ENCODE peak calls at places on chromosome 3, in eight cellular contexts. D is activated T-helper 9 cell treated with anti-CD3 and anti-CD28 coated beads, Interleukin-2, amount 50 U/mL, for 16 hours; Y is T-helper 1 cell; X is activated CD4-positive, alpha-beta T cell treated with anti-CD3 and anti-CD28 coated beads, Interleukin-2, amount 10 ng/mL, durations not matched to agents 7 days and 5 days; C is Caco-2; E is amygdala; L is nucleus accumbens; M is mucosa of descending colon. H is an unnamed sample.

GRCh38 chr3:27507111-27507510 is 22.9 kb upstream of the SLC4A7 start:
- DNase-seq in D (no peak), Y (no peak), X (no peak), C (no peak), E (no peak), L (no peak), M (no peak), H (no peak)

GRCh38 chr3:124202754-124203153 is 210.8 kb upstream of the ROPN1 start:
- DNase-seq in D (no peak), Y (no peak), X (no peak), C (no peak), E (no peak), L (no peak), M (peak), H (no peak)

GRCh38 chr3:25689226-25689625 is 24.5 kb upstream of the TOP2B start:
- DNase-seq in D (no peak), Y (no peak), X (no peak), C (no peak), E (no peak), L (no peak), M (no peak), H (no peak)

GRCh38 chr3:32241100-32241499 is 2.6 kb downstream of the CMTM8 start:
- DNase-seq in D (no peak), Y (no peak), X (no peak), C (no peak), E (no peak), L (no peak), M (no peak), H (no peak)

GRCh38 chr3:101859882-101860281 is 10.6 kb downstream of the NFKBIZ start:
- DNase-seq in D (no peak), Y (no peak), X (no peak), C (no peak), E (no peak), L (no peak), M (no peak), H (no peak)

GRCh38 chr3:56025316-56025715 is 443.0 kb downstream of the ERC2 start:
- DNase-seq in D (no peak), Y (no peak), X (no peak), C (no peak), E (no peak), L (no peak), M (no peak), H (no peak)

GRCh38 chr3:25283596-25283995 is 144.5 kb upstream of the RARB start:
- DNase-seq in D (no peak), Y (no peak), X (no peak), C (no peak), E (no peak), L (no peak), M (no peak), H (no peak)

GRCh38 chr3:157442729-157443128 is 6.1 kb downstream of the PTX3 start:
- DNase-seq in D (no peak), Y (no peak), X (no peak), C (no peak), E (no peak), L (no peak), M (no peak), H (no peak)

GRCh38 chr3:43768594-43768993 is 77.9 kb downstream of the ABHD5 start:
- DNase-seq in D (no peak), Y (no peak), X (no peak), C (no peak), E (no peak), L (no peak), M (no peak), H (no peak)

GRCh38 chr3:140758791-140759444 is 81.1 kb downstream of the TRIM42 start:
- DNase-seq in D (no peak), Y (no peak), X (no peak), C (no peak), E (no peak), L (no peak), M (no peak), H (no peak)

GRCh38 chr3:70726096-70726745 is 413.8 kb upstream of the MDFIC2 start:
- DNase-seq in D (no peak), Y (no peak), X (no peak), C (no peak), E (no peak), L (no peak), M (no peak), H (no peak)

GRCh38 chr3:194633349-194634004 is at the start of gene TMEM44:
- DNase-seq in D (peak), Y (peak), X (peak), C (peak), E (no peak), L (peak), M (peak), H (peak)

GRCh38 chr3:127822166-127822835 is at the start of gene MGLL:
- DNase-seq in D (no peak), Y (no peak), X (no peak), C (peak), E (no peak), L (peak), M (peak), H (no peak)

GRCh38 chr3:182710557-182711157 is 82.6 kb upstream of the ATP11B start:
- DNase-seq in D (no peak), Y (no peak), X (no peak), C (peak), E (no peak), L (no peak), M (no peak), H (no peak)

GRCh38 chr3:131803113-131803512 is 231.7 kb downstream of the CPNE4 start:
- DNase-seq in D (no peak), Y (no peak), X (no peak), C (no peak), E (no peak), L (no peak), M (no peak), H (no peak)

GRCh38 chr3:143150979-143151726 is 31.6 kb downstream of the CHST2 start:
- DNase-seq in D (no peak), Y (no peak), X (no peak), C (no peak), E (no peak), L (no peak), M (no peak), H (no peak)

GRCh38 chr3:159732172-159733111 is 256.2 kb upstream of the IL12A start:
- DNase-seq in D (no peak), Y (no peak), X (no peak), C (peak), E (no peak), L (no peak), M (no peak), H (no peak)

H was measured in CD8-positive, alpha-beta memory T cell.